ENCODE peak calls at places on chromosomes 4 and X, in five cellular contexts. W is left cardiac atrium; V is stomach; H is stimulated activated CD4-positive, alpha-beta T cell treated with anti-CD3 and anti-CD28 coated beads, Interleukin-4, amount 100 ng/mL, for 48 hours; F is cardiac muscle cell. U is an unnamed sample.

GRCh38 chrX:18702362-18703195 is 4.9 kb upstream of the PPEF1 start:
- DNase-seq in W (no peak), F (no peak), H (no peak), V (no peak), U (no peak)

GRCh38 chr4:169791064-169791463 is 33.3 kb upstream of the HPF1 start:
- DNase-seq in V (no peak), H (no peak), F (no peak), W (no peak), U (no peak)

GRCh38 chr4:146450524-146450923 is 71.2 kb downstream of the SLC10A7 start:
- DNase-seq in F (no peak), H (no peak), W (no peak), V (no peak), U (no peak)

GRCh38 chr4:110619401-110620247 is 3.3 kb downstream of the PITX2 start:
- DNase-seq in H (no peak), V (no peak), W (no peak), F (peak), U (no peak)

GRCh38 chr4:6548201-6548881 is 26.6 kb upstream of the MAN2B2 start:
- DNase-seq in V (no peak), F (peak), H (no peak), W (peak), U (no peak)

GRCh38 chr4:89838005-89838404 is 1.0 kb upstream of the SNCA start:
- DNase-seq in V (no peak), F (peak), H (no peak), W (no peak), U (no peak)

GRCh38 chr4:128311659-128312392 is 24.2 kb upstream of the PGRMC2 start:
- DNase-seq in W (no peak), V (peak), F (no peak), H (no peak), U (no peak)

GRCh38 chr4:173044340-173044739 is 124.3 kb upstream of the GALNT7 start:
- DNase-seq in V (no peak), F (no peak), H (no peak), W (no peak), U (no peak)

GRCh38 chrX:120677017-120677652 is 47.3 kb upstream of the C1GALT1C1 start:
- DNase-seq in W (no peak), F (no peak), H (no peak), V (no peak), U (no peak)

GRCh38 chrX:68179355-68179754 is 253.9 kb downstream of the OPHN1 start:
- DNase-seq in V (no peak), F (no peak), H (no peak), W (no peak), U (no peak)

GRCh38 chrX:18490816-18491215 is 65.4 kb downstream of the CDKL5 start:
- DNase-seq in W (no peak), H (no peak), F (no peak), V (no peak), U (no peak)

GRCh38 chr4:111492501-111492900 is 652.8 kb upstream of the FAM241A start:
- DNase-seq in V (no peak), F (no peak), H (no peak), W (no peak), U (no peak)

GRCh38 chrX:10926906-10927305 is 184.2 kb upstream of the HCCS start:
- DNase-seq in F (no peak), V (no peak), H (no peak), W (no peak), U (peak)

GRCh38 chr4:79241846-79242245 is 84.0 kb downstream of the NAA11 start:
- DNase-seq in V (no peak), H (no peak), F (peak), W (no peak), U (peak)

GRCh38 chr4:150106886-150107285 is 28.6 kb downstream of the DCLK2 start:
- DNase-seq in H (no peak), F (no peak), W (no peak), V (no peak), U (no peak)

GRCh38 chrX:9495496-9495895 is 30.6 kb downstream of the TBL1X start:
- DNase-seq in H (no peak), V (no peak), W (no peak), F (no peak), U (no peak)

GRCh38 chr4:127732623-127733199 is 2.5 kb downstream of the SLC25A31 start:
- DNase-seq in W (no peak), V (no peak), F (peak), H (no peak), U (peak)

GRCh38 chr4:3369781-3370660 is 71.7 kb upstream of the HGFAC start:
- DNase-seq in W (peak), F (peak), H (no peak), V (no peak), U (peak)

GRCh38 chr4:151553874-151554273 is 144.9 kb downstream of the FHIP1A start:
- DNase-seq in F (no peak), W (no peak), H (no peak), V (peak), U (no peak)

GRCh38 chr4:7054106-7054880 is 11.1 kb downstream of the TADA2B start:
- DNase-seq in F (no peak), V (no peak), H (no peak), W (no peak), U (no peak)

GRCh38 chrX:4249401-4249800 is 536.0 kb upstream of the PRKX start:
- DNase-seq in V (no peak), H (no peak), W (no peak), F (no peak), U (no peak)

GRCh38 chrX:56995271-56995994 is at the start of gene SPIN3:
- DNase-seq in H (peak), V (peak), W (peak), F (peak), U (no peak)

GRCh38 chr4:38266616-38267015 is 306.4 kb downstream of the PTTG2 start:
- DNase-seq in W (no peak), F (no peak), V (no peak), H (no peak), U (no peak)

U was measured in AG04449.